ENCODE peak calls at places on chromosomes 7 and 10, in seven cellular contexts. P is NCI-H2081; C is CD8-positive, alpha-beta T cell; G is AG10803; V is central memory CD4-positive, alpha-beta T cell; W is H54; S is HEK293T. Z is an unnamed sample.

GRCh38 chr10:87053121-87053520 is 33.0 kb downstream of the FAM25A start:
- DNase-seq in S (no peak), V (no peak), P (peak; percentile 70), W (no peak), C (no peak), G (no peak), Z (no peak)

GRCh38 chr7:32163141-32163806 is 93.1 kb upstream of the PDE1C start:
- DNase-seq in W (peak; percentile 77), G (peak; percentile 95), V (no peak), S (no peak), P (no peak), C (no peak), Z (no peak)

GRCh38 chr10:4371691-4372295 is 454.2 kb upstream of the AKR1E2 start:
- DNase-seq in S (no peak), V (no peak), C (no peak), W (no peak), P (no peak), G (no peak), Z (no peak)

GRCh38 chr10:63267414-63268138 is 134.4 kb downstream of the NRBF2 start:
- DNase-seq in W (peak; percentile 17), S (peak; percentile 11), C (no peak), G (peak; percentile 89), P (peak; percentile 27), V (peak; percentile 23), Z (no peak)

GRCh38 chr10:81136261-81136660 is 598.6 kb downstream of the SH2D4B start:
- DNase-seq in C (no peak), P (no peak), W (no peak), V (no peak), S (no peak), G (no peak), Z (no peak)

GRCh38 chr7:64562246-64562620 is 638 bp downstream of the ZNF680 start:
- DNase-seq in G (peak; percentile 9), C (no peak), W (no peak), S (no peak), V (peak; percentile 41), P (no peak), Z (no peak)

GRCh38 chr7:139855498-139856270 is 26.6 kb downstream of the TBXAS1 start:
- DNase-seq in S (no peak), V (peak; percentile 9), C (no peak), G (no peak), W (no peak), P (no peak), Z (no peak)

GRCh38 chr10:129568562-129569344 is 101.7 kb downstream of the MGMT start:
- DNase-seq in S (no peak), C (no peak), W (no peak), P (no peak), V (no peak), G (no peak), Z (no peak)

GRCh38 chr10:59904431-59905065 is 1.8 kb downstream of the CCDC6 start:
- DNase-seq in P (no peak), V (no peak), G (no peak), C (no peak), S (no peak), W (no peak), Z (no peak)

GRCh38 chr7:108268200-108268820 is 138.1 kb upstream of the LAMB4 start:
- DNase-seq in V (no peak), S (no peak), C (no peak), P (no peak), W (no peak), G (no peak), Z (no peak)

GRCh38 chr7:30800785-30801252 is 29.6 kb downstream of the MINDY4 start:
- DNase-seq in W (peak; percentile 82), V (no peak), P (peak; percentile 69), S (peak; percentile 72), G (peak; percentile 88), C (peak; percentile 14), Z (no peak)

GRCh38 chr10:121539757-121540156 is 58.5 kb downstream of the FGFR2 start:
- DNase-seq in V (no peak), W (no peak), G (no peak), P (no peak), S (no peak), C (no peak), Z (no peak)

GRCh38 chr7:46781901-46782439 is 799.9 kb downstream of the TNS3 start:
- DNase-seq in S (no peak), G (no peak), V (no peak), C (no peak), P (no peak), W (no peak), Z (no peak)

GRCh38 chr10:71381611-71382010 is 15.1 kb upstream of the CDH23 start:
- DNase-seq in W (no peak), V (no peak), P (no peak), C (no peak), G (no peak), S (no peak), Z (no peak)

Z was measured in effector memory CD4-positive, alpha-beta T cell.